ENCODE peak calls at places on chromosomes 16 and 17, in five cellular contexts. One of them, this sample, is unnamed.

GRCh38 chr17:15493031-15493750 is 25.8 kb upstream of the CDRT4 start:
- DNase-seq in iris pigment epithelial cell: no peak
- DNase-seq in T follicular helper cell: no peak
- DNase-seq in H7: no peak
- DNase-seq in tibial artery: no peak
- DNase-seq in this sample: no peak

GRCh38 chr17:80858301-80859003 is 133.2 kb upstream of the CHMP6 start:
- DNase-seq in tibial artery: no peak
- DNase-seq in T follicular helper cell: no peak
- DNase-seq in iris pigment epithelial cell: no peak
- DNase-seq in H7: peak; percentile 45
- DNase-seq in this sample: no peak

GRCh38 chr17:58231644-58232043 is 6.7 kb upstream of the LPO start:
- DNase-seq in tibial artery: no peak
- DNase-seq in T follicular helper cell: no peak
- DNase-seq in iris pigment epithelial cell: no peak
- DNase-seq in H7: no peak
- DNase-seq in this sample: no peak

GRCh38 chr16:73053379-73054130 is 5.6 kb upstream of the ZFHX3 start:
- DNase-seq in tibial artery: peak; percentile 76
- DNase-seq in iris pigment epithelial cell: peak; percentile 83
- DNase-seq in T follicular helper cell: no peak
- DNase-seq in H7: peak; percentile 57
- DNase-seq in this sample: no peak

GRCh38 chr16:51538707-51539604 is 387.9 kb upstream of the SALL1 start:
- DNase-seq in iris pigment epithelial cell: peak; percentile 93
- DNase-seq in T follicular helper cell: no peak
- DNase-seq in H7: no peak
- DNase-seq in tibial artery: no peak
- DNase-seq in this sample: no peak

GRCh38 chr16:30609002-30609927 is 924 bp downstream of the ZNF689 start:
- DNase-seq in iris pigment epithelial cell: peak; percentile 36
- DNase-seq in H7: peak; percentile 81
- DNase-seq in tibial artery: peak; percentile 74
- DNase-seq in T follicular helper cell: no peak
- DNase-seq in this sample: peak; percentile 50

GRCh38 chr17:50169121-50169764 is 3.4 kb downstream of the SGCA start:
- DNase-seq in H7: peak; percentile 94
- DNase-seq in tibial artery: no peak
- DNase-seq in iris pigment epithelial cell: peak; percentile 69
- DNase-seq in T follicular helper cell: peak; percentile 34
- DNase-seq in this sample: peak; percentile 54

GRCh38 chr16:2333772-2334379 is 6.7 kb downstream of the ABCA3 start:
- DNase-seq in iris pigment epithelial cell: no peak
- DNase-seq in T follicular helper cell: no peak
- DNase-seq in H7: no peak
- DNase-seq in tibial artery: no peak
- DNase-seq in this sample: no peak

GRCh38 chr17:43431741-43432523 is 33.1 kb downstream of the ARL4D start:
- DNase-seq in tibial artery: no peak
- DNase-seq in H7: peak; percentile 39
- DNase-seq in T follicular helper cell: no peak
- DNase-seq in iris pigment epithelial cell: peak; percentile 32
- DNase-seq in this sample: no peak

GRCh38 chr17:66691644-66692500 is 143.0 kb upstream of the CACNG5 start:
- DNase-seq in tibial artery: no peak
- DNase-seq in T follicular helper cell: no peak
- DNase-seq in H7: no peak
- DNase-seq in iris pigment epithelial cell: peak; percentile 62
- DNase-seq in this sample: no peak

GRCh38 chr16:48277158-48277557 is 29.8 kb upstream of the ABCC11 start:
- DNase-seq in H7: no peak
- DNase-seq in tibial artery: no peak
- DNase-seq in T follicular helper cell: no peak
- DNase-seq in iris pigment epithelial cell: no peak
- DNase-seq in this sample: no peak

This sample was measured in T-helper 1 cell.